ENCODE peak calls at places on chromosomes 12 and 14, in eight cellular contexts. One of them, this sample, is unnamed.

GRCh38 chr14:67653651-67654280 is 20.7 kb downstream of the VTI1B start:
- DNase-seq in HFF-Myc: no peak
- DNase-seq in Peyer's patch: no peak
- DNase-seq in activated CD4-positive, alpha-beta T cell treated with anti-CD3 and anti-CD28 coated beads, Interleukin-2, amount 50 U/mL, for 1 hour: no peak
- DNase-seq in CD4-positive, CD25-positive, alpha-beta regulatory T cell: no peak
- DNase-seq in KBM-7: no peak
- DNase-seq in choroid plexus epithelial cell: peak
- DNase-seq in T-cell: no peak
- DNase-seq in this sample: no peak

GRCh38 chr12:50477241-50477832 is 27.4 kb upstream of the DIP2B start:
- DNase-seq in HFF-Myc: no peak
- DNase-seq in Peyer's patch: no peak
- DNase-seq in activated CD4-positive, alpha-beta T cell treated with anti-CD3 and anti-CD28 coated beads, Interleukin-2, amount 50 U/mL, for 1 hour: no peak
- DNase-seq in CD4-positive, CD25-positive, alpha-beta regulatory T cell: no peak
- DNase-seq in KBM-7: no peak
- DNase-seq in choroid plexus epithelial cell: no peak
- DNase-seq in T-cell: no peak
- DNase-seq in this sample: no peak

GRCh38 chr14:68548194-68549056 is 244.4 kb downstream of the ZFP36L1 start:
- DNase-seq in HFF-Myc: peak
- DNase-seq in Peyer's patch: no peak
- DNase-seq in activated CD4-positive, alpha-beta T cell treated with anti-CD3 and anti-CD28 coated beads, Interleukin-2, amount 50 U/mL, for 1 hour: no peak
- DNase-seq in CD4-positive, CD25-positive, alpha-beta regulatory T cell: no peak
- DNase-seq in KBM-7: no peak
- DNase-seq in choroid plexus epithelial cell: peak
- DNase-seq in T-cell: no peak
- DNase-seq in this sample: no peak

GRCh38 chr12:34400423-34400881 is 378.2 kb downstream of the ALG10 start:
- DNase-seq in HFF-Myc: no peak
- DNase-seq in Peyer's patch: peak
- DNase-seq in activated CD4-positive, alpha-beta T cell treated with anti-CD3 and anti-CD28 coated beads, Interleukin-2, amount 50 U/mL, for 1 hour: no peak
- DNase-seq in CD4-positive, CD25-positive, alpha-beta regulatory T cell: no peak
- DNase-seq in KBM-7: no peak
- DNase-seq in choroid plexus epithelial cell: no peak
- DNase-seq in T-cell: no peak
- DNase-seq in this sample: no peak

GRCh38 chr12:79183003-79183402 is 318.4 kb downstream of the SYT1 start:
- DNase-seq in HFF-Myc: no peak
- DNase-seq in Peyer's patch: no peak
- DNase-seq in activated CD4-positive, alpha-beta T cell treated with anti-CD3 and anti-CD28 coated beads, Interleukin-2, amount 50 U/mL, for 1 hour: no peak
- DNase-seq in CD4-positive, CD25-positive, alpha-beta regulatory T cell: no peak
- DNase-seq in KBM-7: no peak
- DNase-seq in choroid plexus epithelial cell: peak
- DNase-seq in T-cell: no peak
- DNase-seq in this sample: no peak

GRCh38 chr12:58566599-58566998 is 353.7 kb downstream of the LRIG3 start:
- DNase-seq in HFF-Myc: peak
- DNase-seq in Peyer's patch: no peak
- DNase-seq in activated CD4-positive, alpha-beta T cell treated with anti-CD3 and anti-CD28 coated beads, Interleukin-2, amount 50 U/mL, for 1 hour: no peak
- DNase-seq in CD4-positive, CD25-positive, alpha-beta regulatory T cell: no peak
- DNase-seq in KBM-7: no peak
- DNase-seq in choroid plexus epithelial cell: peak
- DNase-seq in T-cell: no peak
- DNase-seq in this sample: no peak

GRCh38 chr12:100123316-100124095 is 19.2 kb downstream of the BLTP3B start:
- DNase-seq in HFF-Myc: no peak
- DNase-seq in Peyer's patch: no peak
- DNase-seq in activated CD4-positive, alpha-beta T cell treated with anti-CD3 and anti-CD28 coated beads, Interleukin-2, amount 50 U/mL, for 1 hour: no peak
- DNase-seq in CD4-positive, CD25-positive, alpha-beta regulatory T cell: no peak
- DNase-seq in KBM-7: no peak
- DNase-seq in choroid plexus epithelial cell: no peak
- DNase-seq in T-cell: no peak
- DNase-seq in this sample: no peak

GRCh38 chr14:65255029-65255545 is 152.8 kb upstream of the MAX start:
- DNase-seq in HFF-Myc: no peak
- DNase-seq in Peyer's patch: no peak
- DNase-seq in activated CD4-positive, alpha-beta T cell treated with anti-CD3 and anti-CD28 coated beads, Interleukin-2, amount 50 U/mL, for 1 hour: no peak
- DNase-seq in CD4-positive, CD25-positive, alpha-beta regulatory T cell: no peak
- DNase-seq in KBM-7: no peak
- DNase-seq in choroid plexus epithelial cell: peak
- DNase-seq in T-cell: no peak
- DNase-seq in this sample: no peak

GRCh38 chr14:65187421-65188049 is 85.2 kb upstream of the MAX start:
- DNase-seq in HFF-Myc: no peak
- DNase-seq in Peyer's patch: no peak
- DNase-seq in activated CD4-positive, alpha-beta T cell treated with anti-CD3 and anti-CD28 coated beads, Interleukin-2, amount 50 U/mL, for 1 hour: no peak
- DNase-seq in CD4-positive, CD25-positive, alpha-beta regulatory T cell: no peak
- DNase-seq in KBM-7: no peak
- DNase-seq in choroid plexus epithelial cell: no peak
- DNase-seq in T-cell: no peak
- DNase-seq in this sample: no peak

GRCh38 chr14:95784137-95784536 is 70.2 kb upstream of the TCL1A start:
- DNase-seq in HFF-Myc: no peak
- DNase-seq in Peyer's patch: no peak
- DNase-seq in activated CD4-positive, alpha-beta T cell treated with anti-CD3 and anti-CD28 coated beads, Interleukin-2, amount 50 U/mL, for 1 hour: no peak
- DNase-seq in CD4-positive, CD25-positive, alpha-beta regulatory T cell: peak
- DNase-seq in KBM-7: peak
- DNase-seq in choroid plexus epithelial cell: peak
- DNase-seq in T-cell: no peak
- DNase-seq in this sample: no peak

GRCh38 chr14:24335461-24336146 is 733 bp upstream of the ADCY4 start:
- DNase-seq in HFF-Myc: no peak
- DNase-seq in Peyer's patch: no peak
- DNase-seq in activated CD4-positive, alpha-beta T cell treated with anti-CD3 and anti-CD28 coated beads, Interleukin-2, amount 50 U/mL, for 1 hour: no peak
- DNase-seq in CD4-positive, CD25-positive, alpha-beta regulatory T cell: no peak
- DNase-seq in KBM-7: no peak
- DNase-seq in choroid plexus epithelial cell: no peak
- DNase-seq in T-cell: no peak
- DNase-seq in this sample: no peak

GRCh38 chr14:21063479-21063878 is 5.9 kb downstream of the RNASE8 start:
- DNase-seq in HFF-Myc: no peak
- DNase-seq in Peyer's patch: no peak
- DNase-seq in activated CD4-positive, alpha-beta T cell treated with anti-CD3 and anti-CD28 coated beads, Interleukin-2, amount 50 U/mL, for 1 hour: no peak
- DNase-seq in CD4-positive, CD25-positive, alpha-beta regulatory T cell: no peak
- DNase-seq in KBM-7: no peak
- DNase-seq in choroid plexus epithelial cell: peak
- DNase-seq in T-cell: no peak
- DNase-seq in this sample: no peak

GRCh38 chr14:65847065-65847847 is 434.7 kb downstream of the FUT8 start:
- DNase-seq in HFF-Myc: no peak
- DNase-seq in Peyer's patch: peak
- DNase-seq in activated CD4-positive, alpha-beta T cell treated with anti-CD3 and anti-CD28 coated beads, Interleukin-2, amount 50 U/mL, for 1 hour: peak
- DNase-seq in CD4-positive, CD25-positive, alpha-beta regulatory T cell: peak
- DNase-seq in KBM-7: peak
- DNase-seq in choroid plexus epithelial cell: no peak
- DNase-seq in T-cell: peak
- DNase-seq in this sample: no peak

GRCh38 chr14:77092676-77093075 is 5.4 kb upstream of the CIPC start:
- DNase-seq in HFF-Myc: no peak
- DNase-seq in Peyer's patch: no peak
- DNase-seq in activated CD4-positive, alpha-beta T cell treated with anti-CD3 and anti-CD28 coated beads, Interleukin-2, amount 50 U/mL, for 1 hour: no peak
- DNase-seq in CD4-positive, CD25-positive, alpha-beta regulatory T cell: no peak
- DNase-seq in KBM-7: no peak
- DNase-seq in choroid plexus epithelial cell: no peak
- DNase-seq in T-cell: no peak
- DNase-seq in this sample: no peak